ENCODE peak calls at places on chromosomes 13 and 19, in four cellular contexts. B is foreskin fibroblast; T is HCT116; I is CD4-positive, CD25-positive, alpha-beta regulatory T cell. Z is an unnamed sample.

GRCh38 chr13:57739089-57739488 is 107.5 kb downstream of the PCDH17 start:
- DNase-seq in B (no peak), T (no peak), I (no peak), Z (no peak)

GRCh38 chr19:18385675-18386542 is at the start of gene GDF15:
- DNase-seq in B (peak; percentile 92), T (peak; percentile 90), I (no peak), Z (no peak)

GRCh38 chr13:65292488-65292901 is 1937.6 kb downstream of the PCDH9 start:
- DNase-seq in B (peak; percentile 26), T (no peak), I (no peak), Z (no peak)

GRCh38 chr19:52946322-52947310 is 16.1 kb downstream of the ZNF816 start:
- DNase-seq in B (peak; percentile 33), T (no peak), I (no peak), Z (no peak)

GRCh38 chr13:111517641-111518010 is 197.2 kb downstream of the TEX29 start:
- DNase-seq in B (no peak), T (no peak), I (no peak), Z (no peak)

GRCh38 chr19:23999821-24000610 is 85.3 kb downstream of the ZNF726 start:
- DNase-seq in B (no peak), T (no peak), I (no peak), Z (no peak)

GRCh38 chr19:6069268-6069771 is 41.0 kb downstream of the RFX2 start:
- DNase-seq in B (no peak), T (no peak), I (no peak), Z (no peak)

GRCh38 chr13:110560606-110561334 is 752 bp downstream of the RAB20 start:
- DNase-seq in B (peak; percentile 16), T (no peak), I (no peak), Z (no peak)

GRCh38 chr13:80211573-80211972 is 129.4 kb downstream of the SPRY2 start:
- DNase-seq in B (no peak), T (no peak), I (no peak), Z (no peak)

GRCh38 chr13:32272021-32272695 is 43.0 kb downstream of the ZAR1L start:
- DNase-seq in B (no peak), T (no peak), I (no peak), Z (no peak)

GRCh38 chr19:6376512-6377193 is 920 bp upstream of the PSPN start:
- DNase-seq in B (no peak), T (no peak), I (no peak), Z (no peak)

GRCh38 chr13:45807520-45808099 is 43.9 kb downstream of the SIAH3 start:
- DNase-seq in B (peak; percentile 34), T (peak; percentile 62), I (no peak), Z (no peak)

GRCh38 chr13:76865996-76866503 is 20.2 kb downstream of the KCTD12 start:
- DNase-seq in B (no peak), T (no peak), I (no peak), Z (no peak)

GRCh38 chr19:9862897-9863296 is 27.8 kb downstream of the PIN1 start:
- DNase-seq in B (no peak), T (no peak), I (no peak), Z (no peak)

GRCh38 chr19:19740755-19741154 is 7.8 kb upstream of the ZNF14 start:
- DNase-seq in B (no peak), T (no peak), I (no peak), Z (peak; percentile 40)

GRCh38 chr13:51267581-51267980 is 45.4 kb downstream of the FAM124A start:
- DNase-seq in B (no peak), T (no peak), I (no peak), Z (no peak)

GRCh38 chr19:44757735-44758505 is 9.4 kb downstream of the BCL3 start:
- DNase-seq in B (peak; percentile 87), T (no peak), I (no peak), Z (no peak)

GRCh38 chr13:35818577-35819165 is 312.5 kb downstream of the DCLK1 start:
- DNase-seq in B (no peak), T (peak; percentile 26), I (no peak), Z (no peak)

GRCh38 chr13:62721893-62722292 is 1306.2 kb upstream of the PCDH20 start:
- DNase-seq in B (no peak), T (no peak), I (no peak), Z (no peak)
- H3K4me3 ChIP-seq in B (no peak overlapping the region), T (no peak overlapping the region), I (no peak overlapping the region), Z (no peak overlapping the region)

DNA sequence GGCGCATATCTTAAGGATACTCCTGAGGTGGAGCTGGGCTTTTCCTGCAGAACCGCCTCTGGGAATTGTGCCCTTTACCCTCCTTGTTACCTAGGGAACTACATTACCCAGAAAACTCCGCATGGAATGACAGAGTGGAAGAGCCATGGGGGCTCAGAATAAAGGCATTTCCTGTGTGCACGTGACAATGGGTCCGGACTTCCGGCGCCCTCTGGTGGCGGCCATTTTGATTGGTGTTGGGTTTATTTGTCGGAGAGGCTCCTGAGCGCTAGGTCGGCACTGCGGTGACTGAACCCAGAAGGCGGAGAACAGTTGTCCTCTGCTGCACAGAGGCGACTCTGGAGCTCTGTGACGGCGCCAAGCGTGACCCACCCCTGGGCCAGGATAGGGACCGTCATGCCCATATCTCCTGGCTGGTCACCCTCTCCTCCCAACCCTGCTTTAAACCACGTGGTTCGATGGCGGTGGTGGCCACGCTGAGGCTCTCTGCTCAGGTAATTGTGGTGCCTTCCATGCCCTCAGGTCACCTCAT is at the start of gene ZNF587B:
- DNase-seq in B (peak; percentile 40), T (peak; percentile 36), I (peak; percentile 6), Z (peak; percentile 50)
- H3K4me3 ChIP-seq in B (peak within 1 kb of the TSS; percentile 26), T (peak within 1 kb of the TSS; percentile 24), I (no peak within 1 kb of the TSS), Z (no peak within 1 kb of the TSS)

GRCh38 chr19:933553-933882 is 7.7 kb downstream of the ARID3A start:
- DNase-seq in B (no peak), T (no peak), I (no peak), Z (no peak)
- H3K4me3 ChIP-seq in B (peak overlapping the region; percentile 20), T (no peak overlapping the region), I (no peak overlapping the region), Z (no peak overlapping the region)

DNA sequence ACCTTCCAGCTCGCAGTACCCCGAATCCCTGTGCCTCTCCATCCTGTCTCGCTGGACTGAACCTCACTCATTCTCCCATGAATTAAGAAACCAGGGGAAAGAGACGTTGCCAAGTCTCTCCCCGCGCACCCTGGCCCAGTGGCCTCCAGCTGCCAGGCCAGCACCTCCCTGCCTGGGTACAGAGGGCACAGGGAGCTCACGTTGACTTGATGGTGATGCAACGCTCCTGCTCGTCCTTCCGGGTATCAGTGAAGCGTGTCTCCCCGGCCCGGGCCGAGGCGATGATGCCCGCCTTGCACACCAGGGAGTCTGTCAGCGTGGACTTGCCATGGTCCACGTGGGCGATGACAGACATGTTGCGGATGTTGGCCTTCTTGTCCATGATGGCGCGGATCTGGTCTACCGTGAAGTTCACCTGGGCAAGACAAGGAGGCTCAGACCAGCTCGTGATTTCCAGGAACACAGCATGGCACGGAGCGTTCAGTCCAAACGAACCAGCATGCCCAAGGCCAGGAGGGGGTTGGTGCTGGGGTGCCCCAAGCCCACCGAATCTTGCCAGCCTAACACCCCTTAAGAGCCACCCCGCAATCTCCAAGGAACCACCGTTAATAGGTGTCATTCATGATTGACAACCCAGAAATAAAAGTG is 1.2 kb downstream of the EEF2 start:
- DNase-seq in B (peak; percentile 52), T (no peak), I (no peak), Z (no peak)
- H3K4me3 ChIP-seq in B (peak overlapping the region; percentile 81), T (peak overlapping the region; percentile 95), I (peak overlapping the region; percentile 98), Z (peak overlapping the region; percentile 94)

GRCh38 chr13:33351324-33351723 is 65.8 kb upstream of the STARD13 start:
- DNase-seq in B (no peak), T (peak; percentile 27), I (no peak), Z (no peak)
- H3K4me3 ChIP-seq in B (no peak overlapping the region), T (peak overlapping the region; percentile 79), I (no peak overlapping the region), Z (no peak overlapping the region)

Z was measured in SJSA1.